ENCODE peak calls at places on chromosomes 7 and 10, in ten cellular contexts. P, G, Q, C, U, O, A, E, W and N are unnamed samples.

GRCh38 chr10:57716884-57717283 is 550.8 kb downstream of the IPMK start:
- DNase-seq in P (no peak), G (no peak), Q (no peak), C (no peak), U (no peak), O (no peak), A (no peak), E (peak; percentile 52), W (no peak), N (no peak)

GRCh38 chr10:6721964-6722615 is 142.0 kb upstream of the PRKCQ start:
- DNase-seq in P (peak; percentile 18), G (peak; percentile 99), Q (no peak), C (no peak), U (no peak), O (no peak), A (no peak), E (peak; percentile 14), W (no peak), N (no peak)

GRCh38 chr7:99008921-99009530 is 130.7 kb downstream of the TRRAP start:
- DNase-seq in P (no peak), G (no peak), Q (no peak), C (no peak), U (no peak), O (no peak), A (peak; percentile 60), E (no peak), W (no peak), N (no peak)

GRCh38 chr7:17617857-17618651 is 319.6 kb downstream of the AHR start:
- DNase-seq in P (no peak), G (no peak), Q (no peak), C (no peak), U (no peak), O (no peak), A (no peak), E (no peak), W (no peak), N (no peak)

GRCh38 chr7:74311305-74311744 is 22.1 kb downstream of the CLIP2 start:
- DNase-seq in P (no peak), G (no peak), Q (no peak), C (no peak), U (no peak), O (peak; percentile 71), A (no peak), E (no peak), W (no peak), N (no peak)

GRCh38 chr7:83150310-83150709 is 12.4 kb downstream of the PCLO start:
- DNase-seq in P (no peak), G (no peak), Q (no peak), C (no peak), U (no peak), O (no peak), A (no peak), E (no peak), W (no peak), N (no peak)

GRCh38 chr7:106514887-106515286 is 146.1 kb downstream of the CCDC71L start:
- DNase-seq in P (no peak), G (no peak), Q (no peak), C (no peak), U (no peak), O (no peak), A (no peak), E (no peak), W (no peak), N (peak; percentile 73)

GRCh38 chr7:155258233-155258575 is 39.5 kb upstream of the INSIG1 start:
- DNase-seq in P (peak; percentile 27), G (peak; percentile 12), Q (no peak), C (no peak), U (no peak), O (no peak), A (no peak), E (no peak), W (no peak), N (no peak)

GRCh38 chr7:96188623-96188991 is 133.3 kb downstream of the SLC25A13 start:
- DNase-seq in P (no peak), G (no peak), Q (no peak), C (no peak), U (no peak), O (no peak), A (no peak), E (no peak), W (no peak), N (no peak)

GRCh38 chr7:108261560-108262255 is 131.5 kb upstream of the LAMB4 start:
- DNase-seq in P (no peak), G (no peak), Q (no peak), C (no peak), U (no peak), O (no peak), A (no peak), E (no peak), W (no peak), N (no peak)

GRCh38 chr7:102089175-102090098 is 197.2 kb upstream of the SH2B2 start:
- DNase-seq in P (no peak), G (no peak), Q (no peak), C (peak; percentile 3), U (no peak), O (no peak), A (peak; percentile 12), E (no peak), W (no peak), N (no peak)

GRCh38 chr10:86203162-86203905 is 163.3 kb downstream of the GRID1 start:
- DNase-seq in P (no peak), G (no peak), Q (no peak), C (no peak), U (no peak), O (no peak), A (peak; percentile 70), E (peak; percentile 75), W (no peak), N (peak; percentile 30)

GRCh38 chr10:132611986-132612385 is 74.4 kb downstream of the INPP5A start:
- DNase-seq in P (no peak), G (no peak), Q (peak; percentile 16), C (no peak), U (no peak), O (no peak), A (no peak), E (no peak), W (no peak), N (no peak)

GRCh38 chr10:71963756-71964668 is at the start of gene CHST3:
- DNase-seq in P (peak; percentile 41), G (peak; percentile 62), Q (no peak), C (peak; percentile 69), U (no peak), O (peak; percentile 42), A (no peak), E (peak; percentile 68), W (no peak), N (peak; percentile 91)

GRCh38 chr10:96986200-96986856 is 154.2 kb downstream of the LCOR start:
- DNase-seq in P (no peak), G (no peak), Q (no peak), C (no peak), U (no peak), O (no peak), A (no peak), E (no peak), W (no peak), N (no peak)

GRCh38 chr10:49417311-49418052 is 21.6 kb upstream of the DRGX start:
- DNase-seq in P (no peak), G (no peak), Q (no peak), C (no peak), U (no peak), O (no peak), A (no peak), E (peak; percentile 25), W (peak; percentile 78), N (no peak)

GRCh38 chr7:35988818-35989217 is 164.2 kb upstream of the EEPD1 start:
- DNase-seq in P (peak; percentile 50), G (no peak), Q (no peak), C (peak; percentile 55), U (no peak), O (no peak), A (no peak), E (no peak), W (no peak), N (no peak)

GRCh38 chr10:111989136-111990050 is 194.2 kb downstream of the GPAM start:
- DNase-seq in P (no peak), G (no peak), Q (no peak), C (no peak), U (peak; percentile 53), O (no peak), A (no peak), E (no peak), W (no peak), N (no peak)
- TF ChIP-seq POLR2AphosphoS5 in P (no peak), G (no peak), Q (no peak), C (no peak), U (no peak), O (no peak), A (no peak), E (no peak), W (no peak), N (no peak)

DNA sequence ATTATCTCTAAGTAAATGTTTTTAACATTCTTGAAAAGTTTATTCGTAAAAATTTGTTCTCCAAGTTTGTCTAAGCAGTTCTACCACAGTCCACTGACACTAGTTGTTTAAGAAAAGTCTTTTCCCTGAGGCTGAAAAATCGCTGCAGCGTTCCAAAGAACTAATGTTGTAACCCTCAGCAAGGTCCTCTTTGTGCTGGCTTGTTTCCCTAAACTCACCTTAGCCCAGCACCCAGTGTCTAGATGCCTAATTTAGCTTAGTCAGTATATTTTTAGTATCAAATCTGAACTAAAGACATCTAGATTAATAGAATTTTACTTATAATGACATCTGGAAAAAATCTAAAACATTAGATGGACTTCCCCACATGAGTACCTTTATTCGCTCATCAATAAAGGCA is 30.2 kb downstream of the TSPAN12 start:
- DNase-seq in P (no peak), G (no peak), Q (no peak), C (no peak), U (no peak), O (no peak), A (no peak), E (no peak), W (no peak), N (no peak)
- TF ChIP-seq POLR2AphosphoS5 in P (no peak), G (no peak), Q (no peak), C (no peak), U (no peak), O (no peak), A (no peak), E (no peak), W (no peak), N (no peak)

GRCh38 chr7:4102231-4102841 is 579.8 kb upstream of the FOXK1 start:
- DNase-seq in P (no peak), G (no peak), Q (no peak), C (no peak), U (no peak), O (no peak), A (peak; percentile 58), E (no peak), W (no peak), N (no peak)
- TF ChIP-seq POLR2AphosphoS5 in P (no peak), G (no peak), Q (no peak), C (no peak), U (no peak), O (no peak), A (no peak), E (no peak), W (no peak), N (no peak)

DNA sequence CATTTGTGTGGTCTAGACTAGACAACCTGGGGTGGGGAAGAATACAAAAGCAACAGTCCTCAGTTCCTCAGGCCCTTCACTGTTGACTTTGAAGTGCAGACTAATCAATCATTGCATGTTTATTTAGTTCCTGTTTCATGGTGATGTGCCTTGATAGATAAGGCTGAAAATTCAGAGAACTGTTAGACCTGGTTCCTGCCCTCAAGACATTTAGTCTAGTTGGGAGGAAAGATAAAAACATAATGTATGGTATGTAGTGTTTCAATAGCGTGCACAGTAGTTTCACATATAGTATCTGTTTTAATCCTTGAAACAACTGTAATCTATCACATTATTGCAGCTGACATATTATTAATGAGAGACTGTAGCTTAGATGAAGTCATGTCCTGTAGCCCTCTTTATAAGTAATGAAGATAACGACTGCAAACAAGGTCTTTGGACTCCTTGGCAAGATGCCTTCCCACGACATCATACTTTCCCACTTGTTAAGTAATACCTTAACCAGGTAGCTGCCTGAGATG is 124.0 kb downstream of the CELF2 start:
- DNase-seq in P (no peak), G (peak; percentile 86), Q (no peak), C (no peak), U (no peak), O (peak; percentile 75), A (no peak), E (no peak), W (no peak), N (no peak)
- TF ChIP-seq POLR2AphosphoS5 in P (no peak), G (no peak), Q (no peak), C (no peak), U (no peak), O (no peak), A (no peak), E (no peak), W (no peak), N (no peak)